ENCODE peak calls at places on chromosome 5, in ten cellular contexts. One of them, this sample, is unnamed.

GRCh38 chr5:16883801-16884200 is 52.3 kb downstream of the MYO10 start:
- DNase-seq in stomach: no peak
- DNase-seq in ovary: no peak
- DNase-seq in spleen: no peak
- DNase-seq in breast epithelium: no peak
- DNase-seq in IMR-90: no peak
- DNase-seq in uterus: no peak
- DNase-seq in suprapubic skin: no peak
- DNase-seq in heart left ventricle: no peak
- DNase-seq in A549: no peak
- DNase-seq in this sample: no peak

GRCh38 chr5:96968614-96969013 is 32.7 kb downstream of the LNPEP start:
- DNase-seq in stomach: no peak
- DNase-seq in ovary: no peak
- DNase-seq in spleen: no peak
- DNase-seq in breast epithelium: no peak
- DNase-seq in IMR-90: peak; percentile 28
- DNase-seq in uterus: no peak
- DNase-seq in suprapubic skin: no peak
- DNase-seq in heart left ventricle: no peak
- DNase-seq in A549: no peak
- DNase-seq in this sample: no peak

GRCh38 chr5:104702212-104702611 is 1139.6 kb upstream of the NUDT12 start:
- DNase-seq in stomach: no peak
- DNase-seq in ovary: no peak
- DNase-seq in spleen: no peak
- DNase-seq in breast epithelium: no peak
- DNase-seq in IMR-90: no peak
- DNase-seq in uterus: no peak
- DNase-seq in suprapubic skin: no peak
- DNase-seq in heart left ventricle: no peak
- DNase-seq in A549: no peak
- DNase-seq in this sample: no peak

GRCh38 chr5:74233571-74233970 is 407.0 kb downstream of the ENC1 start:
- DNase-seq in stomach: no peak
- DNase-seq in ovary: no peak
- DNase-seq in spleen: no peak
- DNase-seq in breast epithelium: no peak
- DNase-seq in IMR-90: peak; percentile 84
- DNase-seq in uterus: no peak
- DNase-seq in suprapubic skin: no peak
- DNase-seq in heart left ventricle: no peak
- DNase-seq in A549: no peak
- DNase-seq in this sample: no peak

GRCh38 chr5:2996248-2996647 is 244.8 kb upstream of the IRX2 start:
- DNase-seq in stomach: no peak
- DNase-seq in ovary: no peak
- DNase-seq in spleen: no peak
- DNase-seq in breast epithelium: no peak
- DNase-seq in IMR-90: no peak
- DNase-seq in uterus: no peak
- DNase-seq in suprapubic skin: no peak
- DNase-seq in heart left ventricle: no peak
- DNase-seq in A549: no peak
- DNase-seq in this sample: no peak

GRCh38 chr5:126471875-126472537 is 48.8 kb downstream of the GRAMD2B start:
- DNase-seq in stomach: no peak
- DNase-seq in ovary: no peak
- DNase-seq in spleen: no peak
- DNase-seq in breast epithelium: no peak
- DNase-seq in IMR-90: peak; percentile 88
- DNase-seq in uterus: no peak
- DNase-seq in suprapubic skin: no peak
- DNase-seq in heart left ventricle: no peak
- DNase-seq in A549: peak; percentile 4
- DNase-seq in this sample: no peak

GRCh38 chr5:136984772-136985455 is 514.2 kb downstream of the SPOCK1 start:
- DNase-seq in stomach: no peak
- DNase-seq in ovary: no peak
- DNase-seq in spleen: no peak
- DNase-seq in breast epithelium: no peak
- DNase-seq in IMR-90: no peak
- DNase-seq in uterus: no peak
- DNase-seq in suprapubic skin: no peak
- DNase-seq in heart left ventricle: no peak
- DNase-seq in A549: no peak
- DNase-seq in this sample: no peak

GRCh38 chr5:140801494-140801841 is 611 bp downstream of the PCDHA3 start:
- DNase-seq in stomach: no peak
- DNase-seq in ovary: no peak
- DNase-seq in spleen: no peak
- DNase-seq in breast epithelium: no peak
- DNase-seq in IMR-90: no peak
- DNase-seq in uterus: no peak
- DNase-seq in suprapubic skin: no peak
- DNase-seq in heart left ventricle: no peak
- DNase-seq in A549: peak; percentile 57
- DNase-seq in this sample: no peak

GRCh38 chr5:172179032-172179989 is 8.7 kb downstream of the STK10 start:
- DNase-seq in stomach: no peak
- DNase-seq in ovary: no peak
- DNase-seq in spleen: peak; percentile 82
- DNase-seq in breast epithelium: no peak
- DNase-seq in IMR-90: peak; percentile 40
- DNase-seq in uterus: no peak
- DNase-seq in suprapubic skin: no peak
- DNase-seq in heart left ventricle: peak; percentile 57
- DNase-seq in A549: no peak
- DNase-seq in this sample: peak; percentile 88

DNA sequence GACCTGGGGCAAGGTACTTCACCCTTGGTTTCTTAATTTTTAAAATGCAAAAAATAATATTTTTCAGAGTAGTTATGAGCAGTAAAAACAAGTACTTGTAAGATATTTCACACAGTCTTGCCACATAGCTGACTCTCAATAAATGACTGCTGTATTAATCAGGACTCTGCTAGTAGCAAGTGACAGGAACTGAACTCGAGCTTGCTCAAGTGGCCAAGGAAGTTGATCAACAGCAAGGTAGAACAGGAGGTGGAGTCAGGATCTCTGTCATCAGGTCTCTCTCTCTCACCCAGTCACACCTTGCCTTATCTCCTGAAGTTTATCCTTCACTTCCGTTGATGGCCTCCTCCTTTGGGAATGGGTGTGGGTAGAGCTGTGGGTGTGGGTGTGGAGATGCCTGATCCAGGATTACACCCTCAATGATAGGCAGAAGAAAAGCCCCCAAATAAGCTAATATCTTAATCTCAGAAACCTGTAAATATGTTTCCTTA is 107.0 kb downstream of the GPBP1 start:
- DNase-seq in stomach: no peak
- DNase-seq in ovary: no peak
- DNase-seq in spleen: no peak
- DNase-seq in breast epithelium: no peak
- DNase-seq in IMR-90: no peak
- DNase-seq in uterus: no peak
- DNase-seq in suprapubic skin: no peak
- DNase-seq in heart left ventricle: no peak
- DNase-seq in A549: no peak
- DNase-seq in this sample: no peak
- H3K4me3 ChIP-seq in stomach: no peak overlapping the region
- H3K4me3 ChIP-seq in ovary: no peak overlapping the region
- H3K4me3 ChIP-seq in spleen: no peak overlapping the region
- H3K4me3 ChIP-seq in breast epithelium: no peak overlapping the region
- H3K4me3 ChIP-seq in IMR-90: no peak overlapping the region
- H3K4me3 ChIP-seq in uterus: no peak overlapping the region
- H3K4me3 ChIP-seq in suprapubic skin: no peak overlapping the region
- H3K4me3 ChIP-seq in heart left ventricle: no peak overlapping the region
- H3K4me3 ChIP-seq in A549: no peak overlapping the region
- H3K4me3 ChIP-seq in this sample: no peak overlapping the region

GRCh38 chr5:179731791-179732411 is 721 bp upstream of the MAML1 start:
- DNase-seq in stomach: no peak
- DNase-seq in ovary: peak; percentile 15
- DNase-seq in spleen: peak; percentile 86
- DNase-seq in breast epithelium: peak; percentile 33
- DNase-seq in IMR-90: peak; percentile 89
- DNase-seq in uterus: peak; percentile 29
- DNase-seq in suprapubic skin: peak; percentile 77
- DNase-seq in heart left ventricle: peak; percentile 40
- DNase-seq in A549: no peak
- DNase-seq in this sample: peak; percentile 85

GRCh38 chr5:179732918-179733763 is 519 bp downstream of the MAML1 start:
- DNase-seq in stomach: peak; percentile 40
- DNase-seq in ovary: peak; percentile 13
- DNase-seq in spleen: peak; percentile 92
- DNase-seq in breast epithelium: peak; percentile 25
- DNase-seq in IMR-90: peak; percentile 28
- DNase-seq in uterus: peak; percentile 25
- DNase-seq in suprapubic skin: no peak
- DNase-seq in heart left ventricle: peak; percentile 38
- DNase-seq in A549: peak; percentile 54
- DNase-seq in this sample: peak; percentile 54

GRCh38 chr5:179733764-179734126 is 1.1 kb downstream of the MAML1 start:
- DNase-seq in stomach: no peak
- DNase-seq in ovary: peak; percentile 3
- DNase-seq in spleen: no peak
- DNase-seq in breast epithelium: no peak
- DNase-seq in IMR-90: no peak
- DNase-seq in uterus: no peak
- DNase-seq in suprapubic skin: no peak
- DNase-seq in heart left ventricle: no peak
- DNase-seq in A549: no peak
- DNase-seq in this sample: no peak

GRCh38 chr5:179730852-179731251 is 1.8 kb upstream of the MAML1 start:
- DNase-seq in stomach: no peak
- DNase-seq in ovary: no peak
- DNase-seq in spleen: no peak
- DNase-seq in breast epithelium: no peak
- DNase-seq in IMR-90: no peak
- DNase-seq in uterus: no peak
- DNase-seq in suprapubic skin: no peak
- DNase-seq in heart left ventricle: no peak
- DNase-seq in A549: no peak
- DNase-seq in this sample: peak; percentile 31

DNA sequence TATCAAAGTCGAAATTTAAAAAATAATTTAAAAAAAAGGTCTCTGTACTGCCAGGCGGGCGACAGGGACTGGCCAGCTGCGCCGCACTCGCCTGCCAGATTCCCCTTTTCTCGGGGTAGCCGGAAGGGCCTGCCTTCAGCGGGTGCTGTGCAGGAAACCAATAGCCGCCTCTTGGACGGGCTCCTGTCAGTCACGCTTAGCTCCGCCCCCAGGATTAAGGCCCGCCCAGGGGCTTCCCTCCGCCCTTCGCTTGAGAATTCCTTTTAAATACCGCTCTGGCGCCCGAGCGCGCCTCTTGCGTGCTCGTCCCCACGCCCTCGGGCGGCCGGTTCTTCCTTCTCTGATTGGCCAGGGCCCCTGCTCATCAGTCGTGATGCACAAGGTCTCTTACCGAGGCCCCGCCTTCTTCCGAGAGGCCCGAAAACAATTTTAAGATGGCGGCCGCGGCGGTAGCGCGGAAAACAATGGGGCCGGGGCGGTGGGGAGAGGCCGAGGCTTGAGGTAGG is at the start of gene MAML1:
- DNase-seq in stomach: peak; percentile 100
- DNase-seq in ovary: peak; percentile 100
- DNase-seq in spleen: peak; percentile 100
- DNase-seq in breast epithelium: peak; percentile 100
- DNase-seq in IMR-90: peak; percentile 100
- DNase-seq in uterus: peak; percentile 100
- DNase-seq in suprapubic skin: peak; percentile 100
- DNase-seq in heart left ventricle: peak; percentile 100
- DNase-seq in A549: peak; percentile 100
- DNase-seq in this sample: peak; percentile 99
- TF ChIP-seq POLR2A in stomach: no peak
- TF ChIP-seq POLR2A in ovary: peak; percentile 45
- TF ChIP-seq POLR2A in spleen: no peak
- TF ChIP-seq POLR2A in breast epithelium: no peak
- TF ChIP-seq POLR2A in IMR-90: peak; percentile 84
- TF ChIP-seq POLR2A in uterus: peak; percentile 76
- TF ChIP-seq POLR2A in suprapubic skin: peak; percentile 36
- TF ChIP-seq POLR2A in heart left ventricle: peak; percentile 77
- TF ChIP-seq POLR2A in A549: peak; percentile 65
- TF ChIP-seq POLR2A in this sample: peak; percentile 83

GRCh38 chr5:93787598-93787997 is 46.2 kb upstream of the POU5F2 start:
- DNase-seq in stomach: no peak
- DNase-seq in ovary: no peak
- DNase-seq in spleen: no peak
- DNase-seq in breast epithelium: no peak
- DNase-seq in IMR-90: no peak
- DNase-seq in uterus: no peak
- DNase-seq in suprapubic skin: no peak
- DNase-seq in heart left ventricle: no peak
- DNase-seq in A549: no peak
- DNase-seq in this sample: no peak

GRCh38 chr5:93791520-93791972 is 50.1 kb upstream of the POU5F2 start:
- DNase-seq in stomach: no peak
- DNase-seq in ovary: no peak
- DNase-seq in spleen: no peak
- DNase-seq in breast epithelium: no peak
- DNase-seq in IMR-90: peak; percentile 61
- DNase-seq in uterus: no peak
- DNase-seq in suprapubic skin: no peak
- DNase-seq in heart left ventricle: no peak
- DNase-seq in A549: peak; percentile 19
- DNase-seq in this sample: no peak

GRCh38 chr5:93793159-93793781 is 51.9 kb upstream of the POU5F2 start:
- DNase-seq in stomach: no peak
- DNase-seq in ovary: no peak
- DNase-seq in spleen: no peak
- DNase-seq in breast epithelium: no peak
- DNase-seq in IMR-90: no peak
- DNase-seq in uterus: no peak
- DNase-seq in suprapubic skin: no peak
- DNase-seq in heart left ventricle: no peak
- DNase-seq in A549: no peak
- DNase-seq in this sample: no peak

GRCh38 chr5:93790401-93790800 is 49.0 kb upstream of the POU5F2 start:
- DNase-seq in stomach: no peak
- DNase-seq in ovary: no peak
- DNase-seq in spleen: no peak
- DNase-seq in breast epithelium: no peak
- DNase-seq in IMR-90: peak; percentile 85
- DNase-seq in uterus: no peak
- DNase-seq in suprapubic skin: no peak
- DNase-seq in heart left ventricle: no peak
- DNase-seq in A549: no peak
- DNase-seq in this sample: peak; percentile 12

GRCh38 chr5:93789173-93790070 is 48.0 kb upstream of the POU5F2 start:
- DNase-seq in stomach: no peak
- DNase-seq in ovary: no peak
- DNase-seq in spleen: no peak
- DNase-seq in breast epithelium: no peak
- DNase-seq in IMR-90: peak; percentile 88
- DNase-seq in uterus: no peak
- DNase-seq in suprapubic skin: no peak
- DNase-seq in heart left ventricle: no peak
- DNase-seq in A549: peak; percentile 22
- DNase-seq in this sample: no peak
- H3K4me3 ChIP-seq in stomach: no peak overlapping the region
- H3K4me3 ChIP-seq in ovary: no peak overlapping the region
- H3K4me3 ChIP-seq in spleen: no peak overlapping the region
- H3K4me3 ChIP-seq in breast epithelium: no peak overlapping the region
- H3K4me3 ChIP-seq in IMR-90: no peak overlapping the region
- H3K4me3 ChIP-seq in uterus: no peak overlapping the region
- H3K4me3 ChIP-seq in suprapubic skin: no peak overlapping the region
- H3K4me3 ChIP-seq in heart left ventricle: no peak overlapping the region
- H3K4me3 ChIP-seq in A549: no peak overlapping the region
- H3K4me3 ChIP-seq in this sample: no peak overlapping the region

GRCh38 chr5:95771109-95771708 is 40.1 kb downstream of the RHOBTB3 start:
- DNase-seq in stomach: peak; percentile 68
- DNase-seq in ovary: peak; percentile 67
- DNase-seq in spleen: no peak
- DNase-seq in breast epithelium: peak; percentile 39
- DNase-seq in IMR-90: no peak
- DNase-seq in uterus: no peak
- DNase-seq in suprapubic skin: no peak
- DNase-seq in heart left ventricle: peak; percentile 48
- DNase-seq in A549: no peak
- DNase-seq in this sample: no peak
- TF ChIP-seq POLR2A in stomach: no peak
- TF ChIP-seq POLR2A in ovary: no peak
- TF ChIP-seq POLR2A in spleen: no peak
- TF ChIP-seq POLR2A in breast epithelium: no peak
- TF ChIP-seq POLR2A in IMR-90: no peak
- TF ChIP-seq POLR2A in uterus: no peak
- TF ChIP-seq POLR2A in suprapubic skin: no peak
- TF ChIP-seq POLR2A in heart left ventricle: no peak
- TF ChIP-seq POLR2A in A549: no peak
- TF ChIP-seq POLR2A in this sample: no peak